ENCODE peak calls at places on chromosomes 13 and 19, in eight cellular contexts. W, G, Q, U, T, D, Y and I are unnamed samples.
A peak's percentile ranks its signal among the peaks of the same experiment; 100 is the strongest.

GRCh38 chr13:49869514-49869913 is 66.6 kb downstream of the SPRYD7 start:
- DNase-seq in W (no peak), G (peak; percentile 6), Q (no peak), U (no peak), T (no peak), D (peak; percentile 9), Y (peak; percentile 18), I (no peak)

GRCh38 chr19:52585604-52586003 is 15.5 kb downstream of the ZNF701 start:
- DNase-seq in W (no peak), G (no peak), Q (no peak), U (no peak), T (no peak), D (no peak), Y (no peak), I (no peak)

GRCh38 chr13:113935081-113935511 is 38.8 kb downstream of the C13orf46 start:
- DNase-seq in W (peak; percentile 37), G (peak; percentile 25), Q (no peak), U (no peak), T (no peak), D (no peak), Y (no peak), I (no peak)

GRCh38 chr13:29808264-29808663 is 42.2 kb downstream of the UBL3 start:
- DNase-seq in W (no peak), G (no peak), Q (no peak), U (no peak), T (no peak), D (no peak), Y (no peak), I (no peak)

GRCh38 chr13:112065867-112066623 is 904 bp upstream of the SOX1 start:
- DNase-seq in W (no peak), G (no peak), Q (no peak), U (no peak), T (no peak), D (no peak), Y (no peak), I (no peak)

GRCh38 chr13:21616880-21617279 is 12.9 kb upstream of the MICU2 start:
- DNase-seq in W (no peak), G (peak; percentile 27), Q (no peak), U (no peak), T (no peak), D (no peak), Y (no peak), I (no peak)

GRCh38 chr13:60051754-60052153 is 112.0 kb downstream of the DIAPH3 start:
- DNase-seq in W (no peak), G (no peak), Q (no peak), U (no peak), T (no peak), D (no peak), Y (no peak), I (no peak)

GRCh38 chr19:35351441-35352176 is 3.9 kb downstream of the FFAR1 start:
- DNase-seq in W (no peak), G (no peak), Q (no peak), U (no peak), T (peak; percentile 21), D (no peak), Y (no peak), I (no peak)

GRCh38 chr13:95523598-95523997 is 28.9 kb upstream of the CLDN10 start:
- DNase-seq in W (no peak), G (no peak), Q (no peak), U (no peak), T (no peak), D (no peak), Y (no peak), I (no peak)

GRCh38 chr19:7257148-7258041 is 36.8 kb downstream of the INSR start:
- DNase-seq in W (no peak), G (no peak), Q (peak; percentile 11), U (no peak), T (peak; percentile 75), D (no peak), Y (no peak), I (no peak)

GRCh38 chr19:55062735-55063491 is at the start of gene RDH13:
- DNase-seq in W (peak; percentile 98), G (peak; percentile 99), Q (peak; percentile 90), U (peak; percentile 97), T (peak; percentile 98), D (peak; percentile 97), Y (peak; percentile 96), I (peak; percentile 95)

GRCh38 chr13:105031306-105031705 is 1504.2 kb downstream of the EFNB2 start:
- DNase-seq in W (no peak), G (no peak), Q (no peak), U (no peak), T (no peak), D (no peak), Y (no peak), I (no peak)

GRCh38 chr19:17429661-17430101 is 9.8 kb downstream of the MVB12A start:
- DNase-seq in W (peak; percentile 76), G (no peak), Q (no peak), U (no peak), T (no peak), D (no peak), Y (no peak), I (no peak)

GRCh38 chr19:17420267-17420924 is 549 bp downstream of the MVB12A start:
- DNase-seq in W (peak; percentile 64), G (peak; percentile 22), Q (peak; percentile 20), U (peak; percentile 68), T (peak; percentile 71), D (peak; percentile 65), Y (peak; percentile 40), I (peak; percentile 31)

GRCh38 chr19:17421942-17422341 is 2.1 kb downstream of the MVB12A start:
- DNase-seq in W (no peak), G (no peak), Q (no peak), U (no peak), T (no peak), D (no peak), Y (no peak), I (no peak)

GRCh38 chr19:17423429-17424208 is 3.8 kb downstream of the MVB12A start:
- DNase-seq in W (no peak), G (no peak), Q (no peak), U (no peak), T (no peak), D (no peak), Y (no peak), I (no peak)

GRCh38 chr19:17424743-17425365 is 5.0 kb downstream of the MVB12A start:
- DNase-seq in W (peak; percentile 62), G (peak; percentile 76), Q (peak; percentile 69), U (no peak), T (peak; percentile 68), D (peak; percentile 89), Y (peak; percentile 80), I (peak; percentile 43)
- TF ChIP-seq CTCF in W (no peak), G (peak; percentile 59), Q (peak; percentile 57), U (peak; percentile 5), T (peak; percentile 58), D (peak; percentile 87), Y (no peak), I (peak; percentile 27)

GRCh38 chr19:39412100-39412866 is at the start of gene PLEKHG2:
- DNase-seq in W (peak; percentile 97), G (peak; percentile 99), Q (peak; percentile 97), U (peak; percentile 99), T (peak; percentile 98), D (peak; percentile 98), Y (peak; percentile 98), I (peak; percentile 98)
- TF ChIP-seq CTCF in W (no peak), G (peak; percentile 92), Q (peak; percentile 98), U (peak; percentile 94), T (peak; percentile 93), D (peak; percentile 76), Y (peak; percentile 91), I (peak; percentile 73)

GRCh38 chr19:10074153-10074552 is 12.0 kb upstream of the SHFL start:
- DNase-seq in W (no peak), G (no peak), Q (no peak), U (no peak), T (no peak), D (peak; percentile 38), Y (no peak), I (no peak)
- TF ChIP-seq CTCF in W (peak; percentile 11), G (peak; percentile 55), Q (peak; percentile 19), U (no peak), T (no peak), D (peak; percentile 58), Y (peak; percentile 16), I (no peak)

GRCh38 chr19:36688058-36688457 is 646 bp downstream of the ZNF567 start:
- DNase-seq in W (no peak), G (no peak), Q (no peak), U (no peak), T (no peak), D (no peak), Y (no peak), I (no peak)

GRCh38 chr19:36686365-36687213 is 823 bp upstream of the ZNF567 start:
- DNase-seq in W (peak; percentile 54), G (no peak), Q (no peak), U (no peak), T (peak; percentile 39), D (no peak), Y (no peak), I (no peak)

GRCh38 chr19:36685835-36686234 is 1.6 kb upstream of the ZNF567 start:
- DNase-seq in W (no peak), G (no peak), Q (no peak), U (no peak), T (no peak), D (no peak), Y (no peak), I (no peak)

DNA sequence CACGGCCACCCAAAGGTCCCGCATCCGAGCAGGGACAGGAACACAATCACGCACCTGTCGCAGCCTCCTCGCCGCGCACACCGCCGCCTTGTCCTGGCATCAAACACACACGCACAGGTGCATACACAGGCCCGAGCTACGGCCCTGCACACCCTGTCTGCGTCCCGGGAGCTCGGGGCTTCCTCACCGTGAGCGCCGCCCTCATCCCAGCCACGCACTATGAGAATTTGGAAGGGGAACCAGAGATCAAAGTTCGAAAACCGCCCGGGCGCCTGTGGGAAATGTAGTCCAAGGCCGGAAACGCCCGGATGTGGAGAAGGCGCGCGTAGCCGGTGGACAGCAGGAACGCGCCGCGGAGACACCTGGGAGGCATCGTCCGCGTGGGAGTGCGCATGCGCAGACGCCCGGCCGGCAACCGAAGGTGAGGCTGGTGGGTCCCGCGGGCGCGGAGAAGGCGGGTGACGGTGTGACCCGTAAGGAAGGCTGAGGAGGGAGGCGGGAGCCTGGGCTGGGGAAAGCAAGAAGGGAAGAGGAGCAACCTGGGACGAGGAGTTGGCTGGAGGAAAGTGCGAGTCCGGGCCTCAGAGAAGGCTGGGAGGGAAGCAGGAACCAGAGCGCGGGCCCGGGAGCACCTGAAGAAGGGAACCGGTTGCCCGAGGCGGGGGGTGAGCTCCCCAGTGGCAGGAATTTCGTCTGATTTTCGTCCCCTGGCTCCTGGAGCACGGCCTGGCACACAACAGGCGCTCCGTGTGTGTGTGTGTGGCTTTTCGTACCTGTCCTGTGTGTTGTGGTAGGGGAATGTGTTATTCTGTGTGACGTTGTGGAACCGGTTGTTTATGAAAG is at the start of gene ZNF567:
- DNase-seq in W (peak; percentile 98), G (peak; percentile 92), Q (peak; percentile 99), U (peak; percentile 98), T (peak; percentile 98), D (peak; percentile 98), Y (peak; percentile 91), I (peak; percentile 96)
- TF ChIP-seq CTCF in W (no peak), G (no peak), Q (peak; percentile 31), U (no peak), T (no peak), D (peak; percentile 3), Y (no peak), I (no peak)

DNA sequence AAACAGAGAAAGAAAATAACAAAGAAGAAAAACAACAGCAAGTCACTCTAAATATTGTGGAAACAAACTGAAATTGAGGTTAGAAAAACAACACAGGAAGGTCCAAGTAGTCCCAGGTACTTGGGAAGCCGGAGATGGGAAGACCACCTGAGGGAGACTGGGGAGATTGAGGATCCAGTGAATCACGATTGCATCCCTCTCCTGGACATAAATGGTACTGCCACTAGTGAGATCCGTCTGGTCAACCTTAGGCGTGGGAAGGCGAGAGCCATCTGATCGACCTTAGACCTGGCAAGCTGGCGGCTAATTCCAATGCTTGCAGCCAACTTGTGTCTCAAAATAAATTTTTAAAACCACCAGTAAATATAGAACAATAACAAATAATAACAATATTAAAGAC is 81.9 kb downstream of the ZNF726 start:
- DNase-seq in W (no peak), G (no peak), Q (no peak), U (no peak), T (no peak), D (no peak), Y (peak; percentile 8), I (no peak)
- TF ChIP-seq CTCF in W (no peak), G (peak; percentile 50), Q (peak; percentile 25), U (no peak), T (no peak), D (peak; percentile 51), Y (peak; percentile 57), I (no peak)